ENCODE peak calls at places on chromosomes 5 and 9, in five cellular contexts. D is stimulated activated CD4-positive, alpha-beta T cell treated with anti-CD3 and anti-CD28 coated beads, Interleukin-15, amount 100 ng/mL, for 1 hour; T is NCI-H2107; I is A549; R is LoVo. H is an unnamed sample.

GRCh38 chr5:1125030-1125357 is 13.1 kb upstream of the SLC12A7 start:
- DNase-seq in I (no peak), R (no peak), T (no peak), D (no peak), H (no peak)

GRCh38 chr5:143713331-143714032 is 98.5 kb upstream of the HMHB1 start:
- DNase-seq in T (no peak), D (no peak), R (no peak), I (no peak), H (no peak)

GRCh38 chr5:142065273-142065672 is 43.3 kb upstream of the NDFIP1 start:
- DNase-seq in R (no peak), D (no peak), I (no peak), T (no peak), H (no peak)

GRCh38 chr5:90528704-90529233 is 615 bp downstream of the LYSMD3 start:
- DNase-seq in T (no peak), D (no peak), R (peak; percentile 29), I (no peak), H (no peak)

GRCh38 chr5:32270178-32270577 is 42.6 kb downstream of the MTMR12 start:
- DNase-seq in I (no peak), R (no peak), D (no peak), T (no peak), H (no peak)

GRCh38 chr9:116191757-116192415 is 38.3 kb downstream of the PAPPA start:
- DNase-seq in I (no peak), D (no peak), T (no peak), R (no peak), H (no peak)

GRCh38 chr5:57494104-57495098 is 11.8 kb upstream of the ACTBL2 start:
- DNase-seq in T (peak; percentile 57), D (no peak), R (peak; percentile 100), I (peak; percentile 71), H (peak; percentile 10)

GRCh38 chr9:112751059-112751795 is 667 bp downstream of the SNX30 start:
- DNase-seq in D (no peak), R (peak; percentile 43), T (peak; percentile 15), I (peak; percentile 46), H (peak; percentile 32)

GRCh38 chr5:166251786-166252185 is 2039.7 kb upstream of the WWC1 start:
- DNase-seq in R (no peak), T (no peak), D (no peak), I (no peak), H (no peak)

GRCh38 chr9:97682242-97682641 is 14.9 kb downstream of the XPA start:
- DNase-seq in R (no peak), I (no peak), T (no peak), D (no peak), H (no peak)